ENCODE peak calls at places on chromosomes 16 and 17, in ten cellular contexts. P is BJ, L is mesothelial cell of epicardium, W is osteocyte, Q is heart left ventricle, H is endodermal cell, B is psoas muscle, A is progenitor cell of endocrine pancreas, N is endothelial cell of umbilical vein, D is heart right ventricle. G is an unnamed sample.

GRCh38 chr16:56897026-56897799 is 32.2 kb downstream of the SLC12A3 start:
- DNase-seq in P (no peak), L (no peak), W (no peak), Q (no peak), H (no peak), B (no peak), A (no peak), N (no peak), D (no peak), G (no peak)

GRCh38 chr17:49557204-49558024 is 18.3 kb upstream of the NXPH3 start:
- DNase-seq in P (no peak), L (no peak), W (no peak), Q (no peak), H (peak), B (peak), A (no peak), N (peak), D (no peak), G (no peak)

GRCh38 chr17:74442291-74442669 is 10.4 kb downstream of the GPRC5C start:
- DNase-seq in P (no peak), L (no peak), W (no peak), Q (no peak), H (no peak), B (peak), A (no peak), N (no peak), D (no peak), G (no peak)

GRCh38 chr16:17836868-17837602 is 366.3 kb upstream of the XYLT1 start:
- DNase-seq in P (peak), L (no peak), W (no peak), Q (no peak), H (peak), B (no peak), A (no peak), N (no peak), D (no peak), G (peak)

GRCh38 chr17:40534431-40535189 is 30.7 kb downstream of the CCR7 start:
- DNase-seq in P (no peak), L (no peak), W (no peak), Q (no peak), H (peak), B (no peak), A (no peak), N (no peak), D (no peak), G (no peak)

GRCh38 chr17:41404024-41404651 is 6.7 kb upstream of the KRT31 start:
- DNase-seq in P (peak), L (no peak), W (no peak), Q (no peak), H (peak), B (no peak), A (no peak), N (peak), D (no peak), G (peak)

GRCh38 chr16:58087209-58087913 is 41.8 kb downstream of the CFAP20 start:
- DNase-seq in P (no peak), L (no peak), W (no peak), Q (no peak), H (no peak), B (no peak), A (no peak), N (no peak), D (no peak), G (no peak)

GRCh38 chr17:337453-337852 is 15.2 kb downstream of the RPH3AL start:
- DNase-seq in P (no peak), L (no peak), W (no peak), Q (no peak), H (peak), B (no peak), A (no peak), N (no peak), D (no peak), G (no peak)

GRCh38 chr17:75610103-75610984 is 22.7 kb downstream of the MYO15B start:
- DNase-seq in P (no peak), L (no peak), W (no peak), Q (peak), H (no peak), B (peak), A (no peak), N (no peak), D (no peak), G (no peak)

GRCh38 chr17:45425125-45425983 is 7.3 kb downstream of the ARHGAP27 start:
- DNase-seq in P (no peak), L (peak), W (no peak), Q (peak), H (peak), B (peak), A (peak), N (no peak), D (no peak), G (peak)

GRCh38 chr16:29841631-29842030 is 21.4 kb downstream of the MVP start:
- DNase-seq in P (no peak), L (no peak), W (no peak), Q (no peak), H (no peak), B (no peak), A (no peak), N (no peak), D (no peak), G (no peak)

GRCh38 chr16:29840240-29840639 is 20.0 kb downstream of the MVP start:
- DNase-seq in P (no peak), L (no peak), W (no peak), Q (no peak), H (no peak), B (no peak), A (no peak), N (no peak), D (no peak), G (no peak)

GRCh38 chr16:29843942-29844341 is 19.1 kb downstream of the CDIPT start:
- DNase-seq in P (no peak), L (no peak), W (no peak), Q (no peak), H (no peak), B (no peak), A (no peak), N (no peak), D (no peak), G (no peak)

GRCh38 chr16:29844575-29845331 is 18.3 kb downstream of the CDIPT start:
- DNase-seq in P (no peak), L (no peak), W (no peak), Q (no peak), H (no peak), B (peak), A (no peak), N (no peak), D (no peak), G (no peak)

GRCh38 chr16:29842732-29843346 is 20.2 kb downstream of the CDIPT start:
- DNase-seq in P (no peak), L (no peak), W (no peak), Q (no peak), H (no peak), B (no peak), A (no peak), N (no peak), D (no peak), G (no peak)
- TF ChIP-seq CTCF in P (no peak), L (no peak), W (no peak), Q (no peak), H (peak), B (no peak), A (no peak), N (no peak), D (no peak), G (peak)

GRCh38 chr16:1964046-1964505 is 550 bp downstream of the RPS2 start:
- DNase-seq in P (no peak), L (no peak), W (no peak), Q (peak), H (no peak), B (no peak), A (no peak), N (peak), D (peak), G (no peak)
- TF ChIP-seq CTCF in P (peak), L (no peak), W (peak), Q (peak), H (peak), B (no peak), A (peak), N (peak), D (peak), G (no peak)

DNA sequence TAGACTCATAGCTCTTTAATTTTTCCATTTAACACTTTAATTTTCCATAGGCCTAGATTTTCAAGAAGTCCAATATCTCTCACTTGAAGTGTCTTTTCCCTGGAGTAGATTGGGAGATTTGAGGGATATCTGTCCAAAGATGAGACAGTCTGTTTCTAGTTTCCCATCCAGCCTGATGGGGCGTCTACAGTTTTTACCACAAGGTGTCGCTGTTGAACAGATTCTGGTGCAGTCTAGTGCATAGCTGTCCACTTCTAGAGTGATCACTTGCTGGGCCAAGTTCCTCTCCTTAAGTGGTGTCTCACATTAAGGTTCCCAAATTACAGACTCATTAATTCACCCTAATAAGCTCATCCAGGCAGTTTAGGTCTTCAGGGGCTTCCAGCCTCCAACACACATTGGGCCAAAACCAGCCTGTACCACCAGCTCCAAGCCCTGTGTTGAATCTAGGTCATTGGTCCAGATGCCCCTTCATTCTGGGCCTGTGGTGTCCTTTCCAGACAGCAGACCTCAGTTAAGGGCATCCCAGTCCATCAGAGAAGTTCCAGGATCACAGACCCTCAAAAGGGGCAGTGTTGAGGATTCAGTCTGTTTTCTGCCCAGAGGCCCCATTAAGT is 9.4 kb downstream of the SNX20 start:
- DNase-seq in P (no peak), L (no peak), W (no peak), Q (no peak), H (peak), B (no peak), A (no peak), N (peak), D (no peak), G (no peak)
- TF ChIP-seq CTCF in P (peak), L (peak), W (peak), Q (peak), H (peak), B (peak), A (peak), N (peak), D (peak), G (peak)

DNA sequence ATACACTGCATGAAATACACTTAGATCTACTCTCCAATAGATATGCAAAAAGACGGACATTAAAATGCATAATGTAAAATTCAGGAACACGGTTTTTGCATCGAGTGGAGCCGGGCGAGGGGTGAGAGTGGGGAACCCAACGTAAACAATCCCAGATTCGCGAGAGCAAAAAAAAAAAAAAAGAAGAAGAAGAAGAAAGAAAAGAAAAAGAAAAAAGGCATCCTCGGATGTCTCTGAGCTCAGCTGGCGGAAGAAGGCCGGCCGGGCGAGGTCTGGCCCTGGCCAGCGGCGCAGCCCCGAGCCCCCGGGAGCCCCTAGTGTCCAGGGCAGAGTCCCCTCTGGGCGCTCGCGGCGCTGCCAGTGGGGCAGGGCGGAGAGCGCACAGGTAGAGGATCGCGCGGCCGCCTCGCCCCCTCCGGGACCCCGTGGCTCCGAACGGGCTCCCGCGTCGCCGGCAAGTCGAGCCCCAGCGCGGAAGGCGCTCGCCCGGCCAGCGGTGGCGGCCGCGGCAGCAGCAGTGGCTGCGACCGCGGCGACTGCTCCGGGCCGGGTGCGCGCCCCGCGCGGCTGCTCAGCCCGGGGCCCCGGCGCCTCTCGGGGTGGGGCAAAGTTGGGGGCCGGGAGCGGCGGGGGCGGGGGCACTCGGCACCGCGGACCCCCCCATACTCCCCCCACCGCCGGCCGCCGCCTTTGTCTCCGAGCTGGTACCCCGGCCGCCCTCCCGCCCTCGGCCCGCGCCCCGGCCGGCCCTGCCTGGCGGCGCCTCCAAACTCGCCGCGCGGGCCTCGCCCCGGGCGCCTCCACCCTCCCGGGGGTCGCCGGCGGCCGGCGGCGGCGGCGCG is 9.7 kb upstream of the ZFHX3 start:
- DNase-seq in P (no peak), L (no peak), W (no peak), Q (no peak), H (peak), B (peak), A (peak), N (peak), D (peak), G (no peak)
- TF ChIP-seq CTCF in P (peak), L (no peak), W (peak), Q (peak), H (peak), B (peak), A (peak), N (peak), D (no peak), G (no peak)

GRCh38 chr16:52861614-52862022 is 191.1 kb downstream of the CHD9NB start:
- DNase-seq in P (no peak), L (no peak), W (no peak), Q (no peak), H (peak), B (no peak), A (peak), N (no peak), D (no peak), G (no peak)
- TF ChIP-seq CTCF in P (no peak), L (peak), W (peak), Q (no peak), H (peak), B (no peak), A (peak), N (no peak), D (no peak), G (no peak)

G was measured in AG09309.